ENCODE peak calls at places on chromosomes 13 and 19, in eight cellular contexts. One of them, this sample, is unnamed.

GRCh38 chr19:54364775-54365257 is at the start of gene LAIR1:
- DNase-seq in posterior cingulate gyrus: no peak
- DNase-seq in CD4-positive, alpha-beta memory T cell: no peak
- DNase-seq in left lung: peak; percentile 86
- DNase-seq in fibroblast of lung: no peak
- DNase-seq in NCI-H446 treated with DMSO at 0.1 percent for 48 hours: no peak
- DNase-seq in NCI-H774: no peak
- DNase-seq in choroid plexus epithelial cell: no peak
- DNase-seq in this sample: no peak

GRCh38 chr19:41386442-41386841 is 10.1 kb downstream of the TMEM91 start:
- DNase-seq in posterior cingulate gyrus: no peak
- DNase-seq in CD4-positive, alpha-beta memory T cell: no peak
- DNase-seq in left lung: no peak
- DNase-seq in fibroblast of lung: no peak
- DNase-seq in NCI-H446 treated with DMSO at 0.1 percent for 48 hours: no peak
- DNase-seq in NCI-H774: no peak
- DNase-seq in choroid plexus epithelial cell: peak; percentile 30
- DNase-seq in this sample: no peak

GRCh38 chr13:30577381-30577780 is 40.3 kb upstream of the USPL1 start:
- DNase-seq in posterior cingulate gyrus: no peak
- DNase-seq in CD4-positive, alpha-beta memory T cell: peak; percentile 19
- DNase-seq in left lung: no peak
- DNase-seq in fibroblast of lung: peak; percentile 98
- DNase-seq in NCI-H446 treated with DMSO at 0.1 percent for 48 hours: no peak
- DNase-seq in NCI-H774: no peak
- DNase-seq in choroid plexus epithelial cell: peak; percentile 94
- DNase-seq in this sample: no peak

GRCh38 chr13:113110852-113111315 is 5.3 kb downstream of the F7 start:
- DNase-seq in posterior cingulate gyrus: no peak
- DNase-seq in CD4-positive, alpha-beta memory T cell: peak; percentile 13
- DNase-seq in left lung: peak; percentile 65
- DNase-seq in fibroblast of lung: no peak
- DNase-seq in NCI-H446 treated with DMSO at 0.1 percent for 48 hours: no peak
- DNase-seq in NCI-H774: no peak
- DNase-seq in choroid plexus epithelial cell: no peak
- DNase-seq in this sample: no peak

GRCh38 chr13:40271931-40272775 is 394.3 kb downstream of the FOXO1 start:
- DNase-seq in posterior cingulate gyrus: peak; percentile 23
- DNase-seq in CD4-positive, alpha-beta memory T cell: no peak
- DNase-seq in left lung: no peak
- DNase-seq in fibroblast of lung: peak; percentile 93
- DNase-seq in NCI-H446 treated with DMSO at 0.1 percent for 48 hours: peak; percentile 86
- DNase-seq in NCI-H774: no peak
- DNase-seq in choroid plexus epithelial cell: peak; percentile 94
- DNase-seq in this sample: peak; percentile 91

GRCh38 chr19:16518483-16519229 is 22.5 kb downstream of the C19orf44 start:
- DNase-seq in posterior cingulate gyrus: no peak
- DNase-seq in CD4-positive, alpha-beta memory T cell: no peak
- DNase-seq in left lung: no peak
- DNase-seq in fibroblast of lung: no peak
- DNase-seq in NCI-H446 treated with DMSO at 0.1 percent for 48 hours: no peak
- DNase-seq in NCI-H774: no peak
- DNase-seq in choroid plexus epithelial cell: no peak
- DNase-seq in this sample: no peak

GRCh38 chr19:11465605-11466004 is 15.2 kb downstream of the ELAVL3 start:
- DNase-seq in posterior cingulate gyrus: no peak
- DNase-seq in CD4-positive, alpha-beta memory T cell: no peak
- DNase-seq in left lung: no peak
- DNase-seq in fibroblast of lung: no peak
- DNase-seq in NCI-H446 treated with DMSO at 0.1 percent for 48 hours: no peak
- DNase-seq in NCI-H774: no peak
- DNase-seq in choroid plexus epithelial cell: no peak
- DNase-seq in this sample: no peak

GRCh38 chr19:32497386-32497785 is 83.6 kb upstream of the PDCD5 start:
- DNase-seq in posterior cingulate gyrus: no peak
- DNase-seq in CD4-positive, alpha-beta memory T cell: no peak
- DNase-seq in left lung: no peak
- DNase-seq in fibroblast of lung: no peak
- DNase-seq in NCI-H446 treated with DMSO at 0.1 percent for 48 hours: no peak
- DNase-seq in NCI-H774: no peak
- DNase-seq in choroid plexus epithelial cell: no peak
- DNase-seq in this sample: no peak

GRCh38 chr19:12769689-12770088 is 5.7 kb downstream of the HOOK2 start:
- DNase-seq in posterior cingulate gyrus: no peak
- DNase-seq in CD4-positive, alpha-beta memory T cell: peak; percentile 67
- DNase-seq in left lung: peak; percentile 85
- DNase-seq in fibroblast of lung: no peak
- DNase-seq in NCI-H446 treated with DMSO at 0.1 percent for 48 hours: no peak
- DNase-seq in NCI-H774: no peak
- DNase-seq in choroid plexus epithelial cell: no peak
- DNase-seq in this sample: no peak

GRCh38 chr13:43516401-43516826 is 270.4 kb downstream of the ENOX1 start:
- DNase-seq in posterior cingulate gyrus: no peak
- DNase-seq in CD4-positive, alpha-beta memory T cell: no peak
- DNase-seq in left lung: no peak
- DNase-seq in fibroblast of lung: peak; percentile 62
- DNase-seq in NCI-H446 treated with DMSO at 0.1 percent for 48 hours: peak; percentile 81
- DNase-seq in NCI-H774: no peak
- DNase-seq in choroid plexus epithelial cell: peak; percentile 73
- DNase-seq in this sample: no peak

GRCh38 chr19:40335855-40336700 is 12.1 kb downstream of the C19orf47 start:
- DNase-seq in posterior cingulate gyrus: no peak
- DNase-seq in CD4-positive, alpha-beta memory T cell: no peak
- DNase-seq in left lung: peak; percentile 28
- DNase-seq in fibroblast of lung: peak; percentile 75
- DNase-seq in NCI-H446 treated with DMSO at 0.1 percent for 48 hours: no peak
- DNase-seq in NCI-H774: no peak
- DNase-seq in choroid plexus epithelial cell: no peak
- DNase-seq in this sample: no peak

GRCh38 chr19:10112895-10113591 is 1.6 kb downstream of the P2RY11 start:
- DNase-seq in posterior cingulate gyrus: peak; percentile 30
- DNase-seq in CD4-positive, alpha-beta memory T cell: peak; percentile 68
- DNase-seq in left lung: peak; percentile 89
- DNase-seq in fibroblast of lung: peak; percentile 23
- DNase-seq in NCI-H446 treated with DMSO at 0.1 percent for 48 hours: no peak
- DNase-seq in NCI-H774: no peak
- DNase-seq in choroid plexus epithelial cell: peak; percentile 44
- DNase-seq in this sample: no peak

GRCh38 chr13:99367663-99368448 is 60.7 kb upstream of the GPR183 start:
- DNase-seq in posterior cingulate gyrus: no peak
- DNase-seq in CD4-positive, alpha-beta memory T cell: peak; percentile 46
- DNase-seq in left lung: no peak
- DNase-seq in fibroblast of lung: no peak
- DNase-seq in NCI-H446 treated with DMSO at 0.1 percent for 48 hours: no peak
- DNase-seq in NCI-H774: no peak
- DNase-seq in choroid plexus epithelial cell: no peak
- DNase-seq in this sample: no peak

GRCh38 chr19:33472696-33473624 is 48.6 kb downstream of the PEPD start:
- DNase-seq in posterior cingulate gyrus: peak; percentile 41
- DNase-seq in CD4-positive, alpha-beta memory T cell: no peak
- DNase-seq in left lung: peak; percentile 49
- DNase-seq in fibroblast of lung: peak; percentile 99
- DNase-seq in NCI-H446 treated with DMSO at 0.1 percent for 48 hours: peak; percentile 56
- DNase-seq in NCI-H774: no peak
- DNase-seq in choroid plexus epithelial cell: peak; percentile 88
- DNase-seq in this sample: no peak

GRCh38 chr19:2983351-2984195 is 6.2 kb downstream of the TLE6 start:
- DNase-seq in posterior cingulate gyrus: peak; percentile 48
- DNase-seq in CD4-positive, alpha-beta memory T cell: no peak
- DNase-seq in left lung: no peak
- DNase-seq in fibroblast of lung: peak; percentile 78
- DNase-seq in NCI-H446 treated with DMSO at 0.1 percent for 48 hours: peak; percentile 77
- DNase-seq in NCI-H774: peak; percentile 53
- DNase-seq in choroid plexus epithelial cell: peak; percentile 86
- DNase-seq in this sample: no peak

GRCh38 chr13:29704648-29705047 is 109.2 kb upstream of the SLC7A1 start:
- DNase-seq in posterior cingulate gyrus: no peak
- DNase-seq in CD4-positive, alpha-beta memory T cell: no peak
- DNase-seq in left lung: no peak
- DNase-seq in fibroblast of lung: peak; percentile 24
- DNase-seq in NCI-H446 treated with DMSO at 0.1 percent for 48 hours: no peak
- DNase-seq in NCI-H774: no peak
- DNase-seq in choroid plexus epithelial cell: no peak
- DNase-seq in this sample: peak; percentile 40

GRCh38 chr13:99605417-99606321 is 104.4 kb downstream of the TM9SF2 start:
- DNase-seq in posterior cingulate gyrus: no peak
- DNase-seq in CD4-positive, alpha-beta memory T cell: no peak
- DNase-seq in left lung: peak; percentile 79
- DNase-seq in fibroblast of lung: peak; percentile 13
- DNase-seq in NCI-H446 treated with DMSO at 0.1 percent for 48 hours: no peak
- DNase-seq in NCI-H774: peak; percentile 27
- DNase-seq in choroid plexus epithelial cell: no peak
- DNase-seq in this sample: no peak

GRCh38 chr19:13262450-13262849 is 112.2 kb downstream of the IER2 start:
- DNase-seq in posterior cingulate gyrus: no peak
- DNase-seq in CD4-positive, alpha-beta memory T cell: peak; percentile 56
- DNase-seq in left lung: no peak
- DNase-seq in fibroblast of lung: peak; percentile 36
- DNase-seq in NCI-H446 treated with DMSO at 0.1 percent for 48 hours: no peak
- DNase-seq in NCI-H774: no peak
- DNase-seq in choroid plexus epithelial cell: peak; percentile 74
- DNase-seq in this sample: no peak

GRCh38 chr19:2453431-2454025 is 3.2 kb downstream of the LMNB2 start:
- DNase-seq in posterior cingulate gyrus: no peak
- DNase-seq in CD4-positive, alpha-beta memory T cell: no peak
- DNase-seq in left lung: no peak
- DNase-seq in fibroblast of lung: no peak
- DNase-seq in NCI-H446 treated with DMSO at 0.1 percent for 48 hours: no peak
- DNase-seq in NCI-H774: no peak
- DNase-seq in choroid plexus epithelial cell: no peak
- DNase-seq in this sample: no peak

GRCh38 chr19:35644987-35645679 is 3.0 kb upstream of the COX6B1 start:
- DNase-seq in posterior cingulate gyrus: peak; percentile 76
- DNase-seq in CD4-positive, alpha-beta memory T cell: peak; percentile 52
- DNase-seq in left lung: peak; percentile 94
- DNase-seq in fibroblast of lung: peak; percentile 31
- DNase-seq in NCI-H446 treated with DMSO at 0.1 percent for 48 hours: no peak
- DNase-seq in NCI-H774: peak; percentile 29
- DNase-seq in choroid plexus epithelial cell: peak; percentile 60
- DNase-seq in this sample: peak; percentile 83

GRCh38 chr13:101941095-101941777 is 460.6 kb downstream of the FGF14 start:
- DNase-seq in posterior cingulate gyrus: no peak
- DNase-seq in CD4-positive, alpha-beta memory T cell: no peak
- DNase-seq in left lung: no peak
- DNase-seq in fibroblast of lung: peak; percentile 2
- DNase-seq in NCI-H446 treated with DMSO at 0.1 percent for 48 hours: peak; percentile 14
- DNase-seq in NCI-H774: no peak
- DNase-seq in choroid plexus epithelial cell: peak; percentile 66
- DNase-seq in this sample: no peak

GRCh38 chr13:62643007-62643483 is 1227.4 kb upstream of the PCDH20 start:
- DNase-seq in posterior cingulate gyrus: no peak
- DNase-seq in CD4-positive, alpha-beta memory T cell: no peak
- DNase-seq in left lung: no peak
- DNase-seq in fibroblast of lung: peak; percentile 41
- DNase-seq in NCI-H446 treated with DMSO at 0.1 percent for 48 hours: no peak
- DNase-seq in NCI-H774: no peak
- DNase-seq in choroid plexus epithelial cell: peak; percentile 49
- DNase-seq in this sample: no peak

GRCh38 chr19:12331211-12331941 is 2.1 kb downstream of the ZNF563 start:
- DNase-seq in posterior cingulate gyrus: no peak
- DNase-seq in CD4-positive, alpha-beta memory T cell: peak; percentile 20
- DNase-seq in left lung: no peak
- DNase-seq in fibroblast of lung: no peak
- DNase-seq in NCI-H446 treated with DMSO at 0.1 percent for 48 hours: no peak
- DNase-seq in NCI-H774: no peak
- DNase-seq in choroid plexus epithelial cell: no peak
- DNase-seq in this sample: no peak

GRCh38 chr13:21061077-21061945 is at the start of gene LATS2:
- DNase-seq in posterior cingulate gyrus: peak; percentile 82
- DNase-seq in CD4-positive, alpha-beta memory T cell: peak; percentile 51
- DNase-seq in left lung: peak; percentile 100
- DNase-seq in fibroblast of lung: peak; percentile 93
- DNase-seq in NCI-H446 treated with DMSO at 0.1 percent for 48 hours: peak; percentile 49
- DNase-seq in NCI-H774: peak; percentile 44
- DNase-seq in choroid plexus epithelial cell: peak; percentile 97
- DNase-seq in this sample: peak; percentile 98

GRCh38 chr19:15469513-15470297 is 5.4 kb upstream of the RASAL3 start:
- DNase-seq in posterior cingulate gyrus: no peak
- DNase-seq in CD4-positive, alpha-beta memory T cell: no peak
- DNase-seq in left lung: peak; percentile 84
- DNase-seq in fibroblast of lung: no peak
- DNase-seq in NCI-H446 treated with DMSO at 0.1 percent for 48 hours: no peak
- DNase-seq in NCI-H774: no peak
- DNase-seq in choroid plexus epithelial cell: no peak
- DNase-seq in this sample: no peak

GRCh38 chr13:40485611-40486517 is 180.6 kb downstream of the FOXO1 start:
- DNase-seq in posterior cingulate gyrus: no peak
- DNase-seq in CD4-positive, alpha-beta memory T cell: peak; percentile 92
- DNase-seq in left lung: no peak
- DNase-seq in fibroblast of lung: no peak
- DNase-seq in NCI-H446 treated with DMSO at 0.1 percent for 48 hours: no peak
- DNase-seq in NCI-H774: no peak
- DNase-seq in choroid plexus epithelial cell: no peak
- DNase-seq in this sample: peak; percentile 46

GRCh38 chr19:33401683-33402420 is 28.3 kb downstream of the CEBPG start:
- DNase-seq in posterior cingulate gyrus: no peak
- DNase-seq in CD4-positive, alpha-beta memory T cell: no peak
- DNase-seq in left lung: peak; percentile 65
- DNase-seq in fibroblast of lung: no peak
- DNase-seq in NCI-H446 treated with DMSO at 0.1 percent for 48 hours: no peak
- DNase-seq in NCI-H774: no peak
- DNase-seq in choroid plexus epithelial cell: no peak
- DNase-seq in this sample: no peak

GRCh38 chr19:618247-618619 is 15.1 kb downstream of the POLRMT start:
- DNase-seq in posterior cingulate gyrus: no peak
- DNase-seq in CD4-positive, alpha-beta memory T cell: no peak
- DNase-seq in left lung: no peak
- DNase-seq in fibroblast of lung: no peak
- DNase-seq in NCI-H446 treated with DMSO at 0.1 percent for 48 hours: no peak
- DNase-seq in NCI-H774: no peak
- DNase-seq in choroid plexus epithelial cell: no peak
- DNase-seq in this sample: no peak